ENCODE peak calls at places on chromosome 10, in nine cellular contexts. G, X, C, L, P, E, D, H and J are unnamed samples.

GRCh38 chr10:34723746-34724145 is 91.3 kb downstream of the PARD3 start:
- DNase-seq in C (no peak), L (no peak), G (no peak), E (peak), D (no peak), X (peak), P (peak), H (peak), J (no peak)

GRCh38 chr10:34109952-34110702 is 705.0 kb downstream of the PARD3 start:
- DNase-seq in G (no peak), X (no peak), H (peak), C (no peak), P (no peak), E (no peak), L (no peak), D (no peak), J (no peak)

GRCh38 chr10:17445400-17445998 is 8.9 kb downstream of the ST8SIA6 start:
- DNase-seq in D (no peak), L (no peak), H (no peak), E (no peak), C (no peak), X (no peak), P (no peak), G (no peak), J (no peak)

GRCh38 chr10:114239117-114239993 is at the start of gene VWA2:
- DNase-seq in G (no peak), X (no peak), D (no peak), P (peak), E (no peak), C (peak), L (no peak), H (no peak), J (peak)

GRCh38 chr10:62961951-62962523 is 145.9 kb upstream of the EGR2 start:
- DNase-seq in E (no peak), L (no peak), D (no peak), X (no peak), P (no peak), G (no peak), C (no peak), H (peak), J (no peak)

GRCh38 chr10:29740981-29741545 is 106.3 kb upstream of the SVIL start:
- DNase-seq in P (no peak), X (no peak), D (no peak), C (no peak), H (no peak), E (no peak), L (no peak), G (no peak), J (no peak)

GRCh38 chr10:29949411-29950011 is 109.9 kb downstream of the JCAD start:
- DNase-seq in C (no peak), H (peak), L (no peak), P (peak), X (no peak), D (no peak), G (no peak), E (peak), J (no peak)

GRCh38 chr10:119306514-119306951 is 99.2 kb downstream of the GRK5 start:
- DNase-seq in L (peak), C (no peak), D (no peak), X (no peak), P (no peak), H (peak), E (no peak), G (no peak), J (no peak)